ENCODE peak calls at places on chromosomes 13 and 19, in ten cellular contexts. X is heart left ventricle; U is GM10248; G is astrocyte of the spinal cord; M is progenitor cell of endocrine pancreas; F is mesothelial cell of epicardium; H is lung; O is esophagus squamous epithelium; B is CD8-positive, alpha-beta T cell; N is mammary epithelial cell. A is an unnamed sample.

GRCh38 chr13:112434937-112435523 is 58.9 kb downstream of the SPACA7 start:
- DNase-seq in X (no peak), U (no peak), G (no peak), M (no peak), F (no peak), H (no peak), O (no peak), B (no peak), N (no peak), A (no peak)

GRCh38 chr13:111460548-111461444 is 140.4 kb downstream of the TEX29 start:
- DNase-seq in X (peak), U (no peak), G (peak), M (no peak), F (no peak), H (no peak), O (no peak), B (no peak), N (peak), A (no peak)

GRCh38 chr19:38224014-38224862 is at the start of gene DPF1:
- DNase-seq in X (peak), U (peak), G (peak), M (peak), F (peak), H (no peak), O (no peak), B (peak), N (peak), A (peak)

GRCh38 chr19:19170053-19170945 is at the start of gene MEF2B:
- DNase-seq in X (peak), U (peak), G (peak), M (peak), F (peak), H (peak), O (peak), B (peak), N (peak), A (peak)

GRCh38 chr13:111118898-111119607 is 3.9 kb downstream of the ARHGEF7 start:
- DNase-seq in X (no peak), U (no peak), G (no peak), M (no peak), F (no peak), H (no peak), O (no peak), B (no peak), N (no peak), A (no peak)

GRCh38 chr13:93004919-93005318 is 221.7 kb upstream of the GPC6 start:
- DNase-seq in X (no peak), U (no peak), G (no peak), M (no peak), F (no peak), H (no peak), O (no peak), B (no peak), N (peak), A (no peak)

GRCh38 chr19:18905058-18905456 is 9.1 kb upstream of the CERS1 start:
- DNase-seq in X (no peak), U (no peak), G (no peak), M (no peak), F (no peak), H (no peak), O (no peak), B (no peak), N (no peak), A (no peak)

GRCh38 chr13:20174656-20175405 is 14.0 kb upstream of the GJA3 start:
- DNase-seq in X (peak), U (peak), G (peak), M (no peak), F (no peak), H (peak), O (peak), B (peak), N (peak), A (peak)

GRCh38 chr13:32262165-32262564 is 53.0 kb downstream of the ZAR1L start:
- DNase-seq in X (no peak), U (no peak), G (peak), M (no peak), F (no peak), H (no peak), O (no peak), B (no peak), N (peak), A (no peak)

GRCh38 chr19:29680447-29680846 is 15.2 kb downstream of the PLEKHF1 start:
- DNase-seq in X (no peak), U (peak), G (no peak), M (no peak), F (no peak), H (no peak), O (peak), B (peak), N (no peak), A (peak)

GRCh38 chr19:518292-519231 is 11.3 kb downstream of the TPGS1 start:
- DNase-seq in X (peak), U (no peak), G (no peak), M (no peak), F (peak), H (no peak), O (no peak), B (peak), N (no peak), A (no peak)

GRCh38 chr13:39394811-39395685 is 207.9 kb downstream of the LHFPL6 start:
- DNase-seq in X (peak), U (no peak), G (no peak), M (no peak), F (no peak), H (no peak), O (no peak), B (no peak), N (no peak), A (no peak)

GRCh38 chr13:69418319-69418718 is 689.3 kb upstream of the ATXN8OS start:
- DNase-seq in X (no peak), U (no peak), G (no peak), M (no peak), F (no peak), H (no peak), O (no peak), B (no peak), N (no peak), A (no peak)
- TF ChIP-seq CTCF in X (no peak), U (no peak), G (no peak), M (no peak), F (no peak), H (no peak), O (no peak), B (no peak), N (no peak), A (no peak)

DNA sequence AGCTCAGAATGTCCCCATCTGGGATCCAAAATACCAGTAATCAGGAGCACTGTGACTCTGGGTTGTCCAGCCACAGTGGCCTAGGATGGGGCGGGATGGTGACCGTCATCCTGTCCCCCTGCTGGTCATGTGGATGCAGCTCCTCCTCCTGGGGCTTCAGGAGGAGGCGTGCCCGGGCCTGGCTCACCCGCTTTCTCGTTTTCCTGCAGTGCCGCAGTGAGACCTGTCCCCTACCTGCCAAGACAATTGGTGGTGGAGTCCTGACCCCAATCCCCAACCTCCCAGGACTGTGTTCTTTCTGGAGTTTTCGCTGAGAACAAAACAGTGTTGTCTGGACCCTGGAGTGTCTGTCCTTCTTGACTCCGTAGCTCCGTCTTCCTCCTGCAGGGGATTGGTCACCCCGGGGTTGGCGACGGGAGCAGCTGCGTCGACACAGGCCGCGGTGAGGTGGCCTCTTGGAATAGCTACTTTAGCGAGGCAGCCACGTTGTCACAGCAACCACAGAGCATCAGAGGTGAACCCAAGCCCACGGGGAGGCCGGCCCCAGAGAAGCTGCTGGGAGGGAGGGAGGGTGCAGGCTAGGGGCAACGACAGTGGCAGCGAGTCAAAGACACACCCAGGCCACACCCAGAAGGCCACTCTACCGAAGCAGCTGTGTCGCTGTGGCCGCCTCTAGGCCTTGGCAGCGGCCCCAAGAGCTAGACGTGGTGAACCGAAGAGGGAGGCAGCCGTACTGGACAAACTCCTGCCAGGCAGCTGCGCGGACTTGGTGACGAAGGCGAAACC is 10.1 kb upstream of the EMC10 start:
- DNase-seq in X (peak), U (no peak), G (no peak), M (peak), F (no peak), H (peak), O (no peak), B (no peak), N (no peak), A (no peak)
- TF ChIP-seq CTCF in X (no peak), U (no peak), G (peak), M (peak), F (no peak), H (no peak), O (no peak), B (no peak), N (no peak), A (no peak)

GRCh38 chr13:42594577-42595571 is 20.9 kb downstream of the TNFSF11 start:
- DNase-seq in X (peak), U (peak), G (peak), M (peak), F (no peak), H (peak), O (no peak), B (peak), N (peak), A (no peak)
- TF ChIP-seq CTCF in X (peak), U (peak), G (peak), M (peak), F (peak), H (peak), O (peak), B (peak), N (peak), A (peak)

DNA sequence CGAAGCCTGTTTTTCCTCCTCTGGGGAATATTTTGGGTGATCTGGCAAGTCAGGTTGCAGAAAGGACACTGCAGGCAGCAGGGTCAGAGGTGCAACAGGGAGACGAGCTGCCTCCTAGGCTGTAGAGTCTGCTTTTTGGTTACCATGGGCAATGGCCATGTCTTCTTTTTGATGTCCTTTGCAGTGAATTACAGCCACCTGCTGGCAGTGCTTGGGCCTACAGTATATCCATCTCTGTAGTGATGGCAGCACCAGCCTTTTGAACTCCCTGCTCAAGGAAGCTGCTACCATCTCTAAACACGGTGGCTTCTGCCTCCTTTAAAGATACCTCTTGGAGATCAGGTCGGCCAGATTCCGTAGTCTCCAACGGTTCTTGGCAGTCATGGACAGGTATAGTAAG is 73.9 kb downstream of the WTIP start:
- DNase-seq in X (no peak), U (no peak), G (no peak), M (no peak), F (no peak), H (no peak), O (no peak), B (no peak), N (peak), A (no peak)
- TF ChIP-seq CTCF in X (no peak), U (peak), G (peak), M (peak), F (no peak), H (no peak), O (no peak), B (no peak), N (peak), A (no peak)

DNA sequence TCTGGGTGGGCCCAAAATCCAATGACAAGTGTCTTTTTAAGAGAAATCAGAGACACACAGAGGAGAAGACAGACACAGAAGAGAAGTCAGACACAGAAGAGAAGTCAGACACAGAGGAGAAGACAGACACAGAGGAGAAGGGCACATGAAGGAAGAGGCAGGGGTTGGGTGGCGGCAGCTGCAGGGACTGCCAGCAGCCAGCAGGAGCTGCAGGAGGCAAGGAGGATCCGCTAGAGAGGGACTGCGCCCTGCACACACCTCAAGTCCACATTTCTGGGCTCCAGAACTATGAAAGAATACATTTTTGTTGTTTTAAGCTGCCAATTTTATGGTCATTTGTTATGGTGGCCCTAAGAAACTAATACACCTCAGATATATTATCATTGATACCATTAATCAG is 140.6 kb downstream of the ZIC5 start:
- DNase-seq in X (no peak), U (no peak), G (no peak), M (no peak), F (no peak), H (no peak), O (no peak), B (no peak), N (no peak), A (no peak)
- TF ChIP-seq CTCF in X (no peak), U (no peak), G (no peak), M (no peak), F (no peak), H (no peak), O (no peak), B (no peak), N (no peak), A (no peak)

DNA sequence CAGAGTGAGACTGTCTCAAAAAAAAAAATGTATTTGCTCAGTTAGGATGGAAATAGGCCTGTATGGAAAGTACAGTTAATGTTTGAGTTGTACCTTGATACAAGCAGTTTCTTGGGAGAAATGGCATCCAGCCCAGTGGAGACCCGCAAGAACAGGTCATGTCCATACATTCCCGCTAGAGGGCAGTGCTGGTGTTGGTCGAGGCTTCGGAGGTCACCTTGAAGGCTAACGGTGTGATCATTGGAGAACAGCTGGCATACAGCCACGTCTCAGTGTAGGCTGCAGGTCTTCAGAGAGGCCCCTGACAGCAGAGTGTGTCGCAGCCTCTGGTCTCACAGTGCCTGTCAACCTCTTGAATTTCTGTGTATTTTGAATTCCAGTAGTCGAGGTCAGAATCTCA is 7.5 kb downstream of the ZNF610 start:
- DNase-seq in X (peak), U (peak), G (no peak), M (peak), F (peak), H (peak), O (no peak), B (peak), N (no peak), A (no peak)
- TF ChIP-seq CTCF in X (peak), U (peak), G (peak), M (peak), F (peak), H (peak), O (no peak), B (peak), N (no peak), A (no peak)

GRCh38 chr13:28522871-28523270 is 27.9 kb upstream of the FLT1 start:
- DNase-seq in X (no peak), U (no peak), G (no peak), M (no peak), F (no peak), H (no peak), O (no peak), B (no peak), N (no peak), A (no peak)
- TF ChIP-seq CTCF in X (no peak), U (no peak), G (no peak), M (no peak), F (no peak), H (no peak), O (no peak), B (no peak), N (no peak), A (no peak)

GRCh38 chr19:28537079-28537478 is 675.9 kb downstream of the UQCRFS1 start:
- DNase-seq in X (no peak), U (no peak), G (no peak), M (no peak), F (no peak), H (no peak), O (no peak), B (no peak), N (no peak), A (no peak)
- TF ChIP-seq CTCF in X (no peak), U (no peak), G (no peak), M (no peak), F (no peak), H (no peak), O (no peak), B (no peak), N (no peak), A (no peak)

A was measured in activated B cell treated with CpG ODN at 0.5 μM for 24 hours.